ENCODE peak calls at places on chromosomes 3 and 15, in seven cellular contexts. H is lung; P is stimulated activated CD4-positive, alpha-beta T cell treated with anti-CD3 and anti-CD28 coated beads, TNF-alpha, amount 100 ng/mL, for 1 hour; I is OCI-LY7; G is psoas muscle; N is HTR-8/SVneo; D is pons. E is an unnamed sample.

GRCh38 chr3:178492496-178492895 is 43.7 kb upstream of the KCNMB2 start:
- DNase-seq in N (no peak), D (no peak), I (no peak), G (no peak), P (no peak), H (no peak), E (no peak)

GRCh38 chr3:161893972-161894371 is 397.4 kb downstream of the OTOL1 start:
- DNase-seq in G (no peak), N (no peak), I (no peak), P (no peak), D (no peak), H (no peak), E (no peak)

GRCh38 chr15:58043192-58043903 is 22.2 kb downstream of the ALDH1A2 start:
- DNase-seq in N (no peak), D (peak), G (peak), H (no peak), P (no peak), I (peak), E (no peak)

GRCh38 chr3:5635746-5636145 is 448.2 kb downstream of the EDEM1 start:
- DNase-seq in G (no peak), H (no peak), D (no peak), N (no peak), I (no peak), P (no peak), E (no peak)

GRCh38 chr3:179801831-179802230 is 149.0 kb downstream of the USP13 start:
- DNase-seq in N (no peak), G (no peak), P (no peak), D (no peak), I (no peak), H (no peak), E (no peak)

GRCh38 chr15:49015896-49016295 is 30.4 kb downstream of the SECISBP2L start:
- DNase-seq in P (no peak), D (no peak), N (no peak), G (no peak), H (no peak), I (no peak), E (no peak)

GRCh38 chr15:35206060-35206675 is 121.1 kb upstream of the NANOGP8 start:
- DNase-seq in D (no peak), G (no peak), P (no peak), N (no peak), I (peak), H (no peak), E (no peak)

GRCh38 chr3:192042116-192042515 is 581.2 kb downstream of the PYDC2 start:
- DNase-seq in I (peak), G (no peak), H (no peak), D (no peak), P (no peak), N (no peak), E (no peak)

GRCh38 chr15:60095711-60096110 is 91.6 kb downstream of the FOXB1 start:
- DNase-seq in D (no peak), P (no peak), G (no peak), H (no peak), I (no peak), N (no peak), E (no peak)

GRCh38 chr3:12750223-12750622 is 8.8 kb downstream of the TMEM40 start:
- DNase-seq in P (no peak), H (no peak), D (no peak), I (peak), N (peak), G (no peak), E (no peak)

GRCh38 chr3:8593022-8593817 is 51.4 kb downstream of the SSUH2 start:
- DNase-seq in I (no peak), G (peak), H (no peak), N (no peak), P (no peak), D (no peak), E (no peak)

GRCh38 chr3:180036092-180036677 is 552 bp downstream of the PEX5L start:
- DNase-seq in G (no peak), P (no peak), N (no peak), D (no peak), H (no peak), I (no peak), E (no peak)

GRCh38 chr3:120203016-120203415 is 82.0 kb downstream of the GPR156 start:
- DNase-seq in I (no peak), G (no peak), P (no peak), H (peak), N (peak), D (peak), E (no peak)

GRCh38 chr15:32746116-32746857 is 28.5 kb downstream of the GREM1 start:
- DNase-seq in N (no peak), I (no peak), H (no peak), D (no peak), P (no peak), G (no peak), E (no peak)

GRCh38 chr3:108985844-108986243 is 32.2 kb upstream of the GUCA1C start:
- DNase-seq in N (no peak), P (no peak), I (no peak), D (no peak), H (no peak), G (no peak), E (no peak)

GRCh38 chr15:99507732-99508571 is 57.8 kb upstream of the MEF2A start:
- DNase-seq in I (no peak), D (peak), N (no peak), H (no peak), P (no peak), G (peak), E (no peak)

GRCh38 chr3:30470566-30470965 is 135.8 kb upstream of the TGFBR2 start:
- DNase-seq in P (no peak), D (no peak), G (no peak), H (no peak), I (no peak), N (no peak), E (no peak)

GRCh38 chr3:18194431-18194830 is 230.7 kb downstream of the SATB1 start:
- DNase-seq in G (no peak), I (no peak), N (no peak), D (no peak), H (no peak), P (no peak), E (no peak)

GRCh38 chr3:195909294-195909644 is 918 bp upstream of the TNK2 start:
- DNase-seq in P (no peak), N (peak), H (no peak), D (no peak), G (no peak), I (no peak), E (no peak)

GRCh38 chr3:131091768-131092167 is 65.1 kb downstream of the NEK11 start:
- DNase-seq in P (no peak), D (no peak), H (no peak), N (no peak), G (no peak), I (no peak), E (no peak)

GRCh38 chr3:9721015-9721697 is 10.4 kb upstream of the BRPF1 start:
- DNase-seq in N (no peak), P (no peak), G (no peak), D (no peak), I (no peak), H (no peak), E (no peak)

GRCh38 chr3:38207262-38208003 is 42.1 kb downstream of the OXSR1 start:
- DNase-seq in D (no peak), H (no peak), N (no peak), G (no peak), I (no peak), P (no peak), E (no peak)

GRCh38 chr3:70982274-70982673 is 601.3 kb downstream of the FOXP1 start:
- DNase-seq in N (no peak), G (no peak), H (no peak), P (no peak), I (no peak), D (no peak), E (no peak)

GRCh38 chr3:15683253-15683652 is 81.7 kb downstream of the BTD start:
- DNase-seq in N (no peak), I (no peak), P (no peak), G (no peak), D (peak), H (no peak), E (no peak)

GRCh38 chr3:190911382-190911781 is 48.9 kb upstream of the GMNC start:
- DNase-seq in P (no peak), G (no peak), D (no peak), H (no peak), I (no peak), N (no peak), E (no peak)

GRCh38 chr15:29668120-29668602 is 154.1 kb downstream of the TJP1 start:
- DNase-seq in D (peak), I (peak), H (peak), N (peak), P (no peak), G (no peak), E (no peak)

GRCh38 chr3:44845528-44846520 is 15.9 kb upstream of the TMEM42 start:
- DNase-seq in P (no peak), G (no peak), I (no peak), N (no peak), D (no peak), H (no peak), E (no peak)

GRCh38 chr3:187020376-187020775 is 90.0 kb downstream of the ST6GAL1 start:
- DNase-seq in I (peak), D (no peak), P (no peak), G (no peak), H (no peak), N (no peak), E (no peak)

GRCh38 chr15:58495836-58496501 is 64.2 kb downstream of the LIPC start:
- DNase-seq in N (no peak), P (no peak), G (no peak), H (no peak), D (no peak), I (no peak), E (no peak)

GRCh38 chr3:71305246-71306206 is 278.0 kb downstream of the FOXP1 start:
- DNase-seq in G (peak), P (no peak), H (peak), D (peak), N (peak), I (no peak), E (no peak)

GRCh38 chr3:152352559-152352958 is 83.8 kb downstream of the MBNL1 start:
- DNase-seq in N (no peak), D (no peak), H (no peak), G (no peak), I (no peak), P (no peak), E (no peak)

GRCh38 chr15:46280753-46281521 is 646.1 kb downstream of the SQOR start:
- DNase-seq in D (no peak), H (no peak), P (no peak), I (peak), N (no peak), G (no peak), E (no peak)

GRCh38 chr3:163779396-163780344 is 1298.6 kb downstream of the SI start:
- DNase-seq in D (no peak), P (no peak), H (no peak), N (no peak), I (no peak), G (no peak), E (no peak)

GRCh38 chr3:109278546-109278945 is 37.8 kb downstream of the DPPA2 start:
- DNase-seq in D (no peak), H (no peak), G (no peak), I (no peak), N (no peak), P (no peak), E (no peak)

GRCh38 chr3:57080171-57080570 is 19.7 kb downstream of the SPATA12 start:
- DNase-seq in P (no peak), D (no peak), N (no peak), H (no peak), G (no peak), I (peak), E (no peak)

GRCh38 chr15:48671381-48672022 is 26.0 kb upstream of the FBN1 start:
- DNase-seq in G (peak), D (no peak), P (no peak), I (no peak), N (no peak), H (no peak), E (no peak)

E was measured in stimulated activated CD8-positive, alpha-beta memory T cell treated with anti-CD3 and anti-CD28 coated beads, Interleukin-12 subunit alpha, Interleukin-12 subunit beta, amount 100 ng/mL, for 4 hours.